ENCODE peak calls at places on chromosomes 7 and 10, in seven cellular contexts. K is upper lobe of right lung, V is endothelial cell, C is dorsolateral prefrontal cortex, A is cardiac muscle cell, L is PC-3, R is prostate gland. M is an unnamed sample.

GRCh38 chr10:64344211-64344610 is 823.0 kb downstream of the REEP3 start:
- DNase-seq in R (no peak), C (no peak), V (no peak), K (no peak), A (no peak), L (no peak), M (no peak)

GRCh38 chr10:28058746-28059145 is 59.9 kb upstream of the ODAD2 start:
- DNase-seq in L (no peak), K (no peak), R (no peak), C (no peak), V (no peak), A (no peak), M (no peak)

GRCh38 chr7:127907110-127907509 is 124.1 kb downstream of the LRRC4 start:
- DNase-seq in R (no peak), L (no peak), C (no peak), V (no peak), K (no peak), A (no peak), M (no peak)

GRCh38 chr7:96080021-96080420 is 241.9 kb downstream of the SLC25A13 start:
- DNase-seq in A (no peak), R (no peak), K (no peak), C (no peak), V (no peak), L (peak), M (no peak)

GRCh38 chr7:144534655-144535395 is 131.3 kb upstream of the NOBOX start:
- DNase-seq in V (no peak), A (no peak), C (no peak), K (no peak), R (no peak), L (no peak), M (no peak)

GRCh38 chr7:148368562-148368961 is 222.0 kb upstream of the C7orf33 start:
- DNase-seq in R (no peak), K (no peak), V (no peak), L (no peak), A (no peak), C (no peak), M (no peak)

GRCh38 chr7:55570939-55571338 is 1.4 kb downstream of the VOPP1 start:
- DNase-seq in C (no peak), K (no peak), A (peak), L (peak), R (no peak), V (no peak), M (no peak)

GRCh38 chr10:52268790-52269189 is 45.3 kb upstream of the DKK1 start:
- DNase-seq in L (no peak), K (no peak), V (no peak), A (no peak), C (no peak), R (no peak), M (no peak)

GRCh38 chr7:21108182-21108581 is 319.7 kb upstream of the SP4 start:
- DNase-seq in L (peak), C (no peak), K (no peak), A (no peak), R (peak), V (no peak), M (no peak)

GRCh38 chr7:2725178-2726105 is 37.4 kb downstream of the AMZ1 start:
- DNase-seq in A (no peak), K (peak), L (no peak), R (no peak), C (no peak), V (no peak), M (no peak)

GRCh38 chr7:101743241-101743994 is 74.0 kb upstream of the CUX1 start:
- DNase-seq in C (peak), A (peak), K (peak), L (peak), V (peak), R (peak), M (peak)

GRCh38 chr10:59387951-59388431 is 25.6 kb upstream of the FAM13C start:
- DNase-seq in A (peak), R (no peak), K (no peak), V (no peak), L (peak), C (no peak), M (no peak)

GRCh38 chr10:92756233-92757065 is 66.7 kb downstream of the HHEX start:
- DNase-seq in A (peak), R (no peak), K (no peak), V (peak), L (no peak), C (no peak), M (peak)

GRCh38 chr7:108088729-108089128 is 41.4 kb downstream of the LAMB4 start:
- DNase-seq in V (no peak), C (no peak), L (no peak), K (no peak), A (no peak), R (no peak), M (no peak)

GRCh38 chr7:24825315-24825917 is 68.2 kb upstream of the GSDME start:
- DNase-seq in K (no peak), V (no peak), L (peak), A (no peak), C (no peak), R (no peak), M (no peak)

GRCh38 chr10:131109746-131110145 is 201.8 kb downstream of the TCERG1L start:
- DNase-seq in A (no peak), K (no peak), V (no peak), L (no peak), C (peak), R (no peak), M (no peak)

GRCh38 chr7:97847791-97848190 is 24.4 kb downstream of the ASNS start:
- DNase-seq in K (no peak), A (no peak), C (no peak), V (no peak), R (no peak), L (no peak), M (no peak)

GRCh38 chr7:8291742-8292141 is 29.8 kb upstream of the ICA1 start:
- DNase-seq in L (no peak), A (no peak), V (no peak), C (no peak), R (no peak), K (no peak), M (no peak)

GRCh38 chr10:84256510-84257342 is 11.9 kb downstream of the RGR start:
- DNase-seq in L (no peak), K (peak), C (peak), V (peak), R (no peak), A (peak), M (no peak)

GRCh38 chr10:84258034-84258695 is 13.3 kb downstream of the RGR start:
- DNase-seq in L (no peak), V (no peak), K (no peak), C (no peak), A (no peak), R (no peak), M (no peak)

GRCh38 chr10:84261236-84261635 is 16.4 kb downstream of the RGR start:
- DNase-seq in V (no peak), K (no peak), A (no peak), C (no peak), R (no peak), L (no peak), M (no peak)

GRCh38 chr10:84254552-84255137 is 9.8 kb downstream of the RGR start:
- DNase-seq in K (no peak), R (no peak), C (no peak), L (no peak), V (no peak), A (no peak), M (no peak)

GRCh38 chr10:84257343-84258020 is 12.6 kb downstream of the RGR start:
- DNase-seq in R (no peak), L (no peak), V (no peak), K (no peak), C (peak), A (no peak), M (no peak)
- TF ChIP-seq CTCF in R (no peak), L (no peak), V (peak), K (no peak), C (no peak), A (no peak), M (no peak)

GRCh38 chr10:287814-288213 is 152.6 kb downstream of the ZMYND11 start:
- DNase-seq in R (no peak), C (no peak), L (peak), A (no peak), V (peak), K (no peak), M (no peak)
- TF ChIP-seq CTCF in R (no peak), C (no peak), L (peak), A (peak), V (peak), K (no peak), M (no peak)

GRCh38 chr7:30851651-30852359 is 59.8 kb upstream of the AQP1 start:
- DNase-seq in A (no peak), L (no peak), K (no peak), V (no peak), R (no peak), C (no peak), M (no peak)

GRCh38 chr7:30848121-30848855 is 63.4 kb upstream of the AQP1 start:
- DNase-seq in K (no peak), R (no peak), A (no peak), L (no peak), V (no peak), C (no peak), M (no peak)

GRCh38 chr7:30852360-30852709 is 59.3 kb upstream of the AQP1 start:
- DNase-seq in L (no peak), A (no peak), K (no peak), V (no peak), R (no peak), C (no peak), M (no peak)

GRCh38 chr7:30849565-30849964 is 62.1 kb upstream of the AQP1 start:
- DNase-seq in K (no peak), C (no peak), R (no peak), A (no peak), V (no peak), L (no peak), M (no peak)

DNA sequence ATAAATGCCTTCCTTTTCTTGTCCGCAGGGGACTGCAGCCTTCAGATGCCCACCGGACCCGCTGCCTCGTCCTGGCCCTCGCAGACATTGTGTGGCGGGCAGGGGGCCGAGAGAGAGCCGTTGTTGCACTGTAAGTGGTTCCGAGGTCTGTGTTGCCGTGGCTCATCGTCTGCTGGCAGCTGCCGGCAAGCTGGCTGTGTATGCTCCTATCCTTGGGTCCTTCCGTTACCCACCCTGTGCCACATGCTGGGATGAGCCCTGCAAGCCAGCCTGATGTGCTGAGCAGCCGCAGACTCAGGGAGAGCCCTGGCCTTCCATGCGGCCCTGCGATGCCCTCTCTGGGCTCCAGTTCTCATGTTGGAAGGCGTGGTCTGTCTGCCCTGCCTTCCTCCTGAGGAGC is 61.2 kb upstream of the AQP1 start:
- DNase-seq in K (no peak), C (no peak), V (no peak), A (no peak), R (no peak), L (no peak), M (no peak)
- TF ChIP-seq CTCF in K (no peak), C (no peak), V (no peak), A (no peak), R (no peak), L (no peak), M (no peak)

DNA sequence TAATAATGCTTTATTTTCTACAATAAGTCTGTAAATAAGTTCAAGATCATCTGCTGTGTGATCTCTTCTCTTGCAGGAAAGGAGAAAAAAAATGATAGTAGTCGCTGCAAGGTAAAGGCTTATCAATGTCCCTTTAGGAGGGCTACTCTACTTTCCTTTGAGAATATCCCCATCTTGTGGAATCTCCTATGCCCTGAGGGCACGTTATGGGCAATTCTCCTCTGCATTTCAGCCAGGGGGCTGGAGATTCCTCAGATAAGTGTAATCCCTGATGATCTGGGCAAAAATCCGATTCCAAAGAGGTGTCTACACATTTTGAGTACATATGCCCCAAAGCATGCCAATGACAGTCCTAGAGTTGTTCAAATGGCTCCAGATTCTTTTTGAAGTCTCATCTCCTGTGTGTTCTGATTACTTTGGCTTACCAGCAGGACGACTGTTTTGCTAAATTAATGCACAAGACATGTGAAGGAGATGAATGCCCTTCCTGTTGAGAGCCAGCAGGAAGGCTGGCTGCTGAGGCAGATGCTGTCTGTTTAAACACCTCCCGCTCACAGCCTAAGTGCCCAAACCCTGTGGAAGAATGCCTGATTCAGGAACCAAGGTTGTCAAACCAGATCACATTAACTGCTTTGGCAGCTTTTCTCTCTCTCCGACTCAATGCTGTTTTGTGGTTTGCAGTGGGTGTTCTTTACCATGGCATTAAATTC is 171.2 kb upstream of the COL1A2 start:
- DNase-seq in V (peak), L (peak), A (peak), C (no peak), K (no peak), R (no peak), M (no peak)
- TF ChIP-seq CTCF in V (no peak), L (peak), A (peak), C (no peak), K (peak), R (no peak), M (no peak)

M was measured in activated B cell treated with CpG ODN at 0.5 μM for 24 hours.